ENCODE peak calls at places on chromosomes 2 and 18, in five cellular contexts. X is ecto neural progenitor cell; O is activated CD8-positive, alpha-beta memory T cell treated with anti-CD3 and anti-CD28 coated beads for 4 hours; F is PC-3; E is D341Med. J is an unnamed sample.

GRCh38 chr2:142495141-142495540 is 364.3 kb upstream of the LRP1B start:
- DNase-seq in X (no peak), O (no peak), F (no peak), E (no peak), J (no peak)

GRCh38 chr18:48805826-48806535 is 144.8 kb downstream of the SMAD7 start:
- DNase-seq in X (peak; percentile 17), O (no peak), F (no peak), E (no peak), J (no peak)

GRCh38 chr2:86201951-86202692 is 2.9 kb downstream of the MRPL35 start:
- DNase-seq in X (no peak), O (no peak), F (no peak), E (no peak), J (no peak)

GRCh38 chr2:239809391-239809790 is 215.8 kb downstream of the NDUFA10 start:
- DNase-seq in X (peak; percentile 35), O (no peak), F (no peak), E (no peak), J (no peak)

GRCh38 chr18:45638544-45638943 is 23.3 kb downstream of the SLC14A2 start:
- DNase-seq in X (no peak), O (no peak), F (no peak), E (no peak), J (no peak)

GRCh38 chr2:47950340-47951280 is 44.3 kb upstream of the FBXO11 start:
- DNase-seq in X (no peak), O (no peak), F (no peak), E (no peak), J (no peak)

GRCh38 chr2:212109217-212109616 is 429.4 kb downstream of the ERBB4 start:
- DNase-seq in X (no peak), O (no peak), F (no peak), E (no peak), J (no peak)

GRCh38 chr18:33440011-33440383 is 524 bp downstream of the CCDC178 start:
- DNase-seq in X (no peak), O (no peak), F (peak; percentile 1), E (peak; percentile 77), J (no peak)

GRCh38 chr2:151730242-151730975 is 3.9 kb downstream of the NEB start:
- DNase-seq in X (no peak), O (no peak), F (no peak), E (no peak), J (no peak)

GRCh38 chr2:55165567-55165966 is 66.5 kb downstream of the CLHC1 start:
- DNase-seq in X (no peak), O (no peak), F (no peak), E (no peak), J (no peak)

GRCh38 chr2:169038338-169038757 is 7.2 kb upstream of the ABCB11 start:
- DNase-seq in X (no peak), O (no peak), F (peak; percentile 90), E (no peak), J (no peak)

GRCh38 chr2:9179572-9180201 is 26.9 kb upstream of the ASAP2 start:
- DNase-seq in X (no peak), O (no peak), F (peak; percentile 97), E (no peak), J (no peak)

GRCh38 chr2:8018956-8019355 is 662.9 kb upstream of the ID2 start:
- DNase-seq in X (no peak), O (no peak), F (no peak), E (no peak), J (no peak)

GRCh38 chr2:115165529-115166109 is 723.2 kb downstream of the DPP10 start:
- DNase-seq in X (no peak), O (no peak), F (peak; percentile 55), E (peak; percentile 20), J (no peak)

GRCh38 chr18:11156977-11157376 is 7.6 kb upstream of the PIEZO2 start:
- DNase-seq in X (no peak), O (no peak), F (no peak), E (no peak), J (no peak)

GRCh38 chr2:88545118-88545517 is 82.1 kb downstream of the EIF2AK3 start:
- DNase-seq in X (no peak), O (no peak), F (peak; percentile 70), E (peak; percentile 40), J (no peak)

GRCh38 chr18:56910967-56911366 is 235.9 kb upstream of the BOD1L2 start:
- DNase-seq in X (no peak), O (no peak), F (no peak), E (no peak), J (no peak)

GRCh38 chr2:873027-873426 is 77.6 kb upstream of the SNTG2 start:
- DNase-seq in X (no peak), O (no peak), F (no peak), E (no peak), J (no peak)

GRCh38 chr2:207676827-207677354 is 34.5 kb upstream of the CCNYL1 start:
- DNase-seq in X (no peak), O (no peak), F (peak; percentile 80), E (no peak), J (no peak)

GRCh38 chr2:9307505-9307904 is 100.9 kb downstream of the ASAP2 start:
- DNase-seq in X (no peak), O (no peak), F (no peak), E (no peak), J (no peak)

GRCh38 chr18:53817976-53818950 is 406.2 kb downstream of the MBD2 start:
- DNase-seq in X (no peak), O (no peak), F (no peak), E (no peak), J (no peak)

GRCh38 chr2:31268344-31268743 is 34.4 kb downstream of the EHD3 start:
- DNase-seq in X (no peak), O (no peak), F (no peak), E (no peak), J (no peak)

GRCh38 chr2:196278491-196278911 is 107.1 kb upstream of the STK17B start:
- DNase-seq in X (no peak), O (no peak), F (peak; percentile 73), E (no peak), J (no peak)

J was measured in esophagus squamous epithelium.